ENCODE peak calls at places on chromosomes 3 and 15, in five cellular contexts. O is A549, Z is IMR-90, F is HepG2, D is H1. S is an unnamed sample.

GRCh38 chr15:35290301-35290721 is 205.2 kb upstream of the NANOGP8 start:
- DNase-seq in Z (no peak), O (no peak), F (no peak), D (no peak), S (no peak)

GRCh38 chr3:171088984-171089754 is 62.6 kb upstream of the SLC2A2 start:
- DNase-seq in F (peak), O (peak), Z (peak), D (no peak), S (peak)

GRCh38 chr15:34721802-34722795 is 32.7 kb downstream of the GJD2 start:
- DNase-seq in O (peak), Z (peak), F (peak), D (peak), S (no peak)

GRCh38 chr15:71485094-71485693 is 325.2 kb upstream of the NR2E3 start:
- DNase-seq in F (no peak), D (no peak), O (peak), Z (no peak), S (peak)

GRCh38 chr3:22377421-22377820 is 626.4 kb upstream of the ZNF385D start:
- DNase-seq in F (no peak), D (no peak), O (no peak), Z (no peak), S (no peak)

GRCh38 chr15:89097313-89097712 is 9.1 kb downstream of the ABHD2 start:
- DNase-seq in D (no peak), F (no peak), Z (no peak), O (no peak), S (no peak)

GRCh38 chr3:115982121-115982520 is 358.8 kb downstream of the GAP43 start:
- DNase-seq in D (no peak), O (no peak), Z (no peak), F (no peak), S (no peak)

GRCh38 chr3:50356553-50356952 is 2.8 kb downstream of the TMEM115 start:
- DNase-seq in O (no peak), D (peak), Z (no peak), F (no peak), S (peak)

GRCh38 chr3:179806177-179806576 is 153.3 kb downstream of the USP13 start:
- DNase-seq in D (no peak), Z (peak), F (no peak), O (no peak), S (no peak)

GRCh38 chr3:137770066-137770805 is 6.1 kb downstream of the SOX14 start:
- DNase-seq in F (no peak), D (peak), Z (no peak), O (no peak), S (no peak)

GRCh38 chr3:43378066-43378935 is 92.0 kb downstream of the SNRK start:
- DNase-seq in F (peak), Z (peak), D (no peak), O (peak), S (peak)

GRCh38 chr15:64354683-64355558 is 1.1 kb downstream of the CSNK1G1 start:
- DNase-seq in D (no peak), F (no peak), Z (no peak), O (no peak), S (no peak)

GRCh38 chr3:136639069-136639468 is 113.1 kb downstream of the STAG1 start:
- DNase-seq in O (no peak), Z (no peak), D (no peak), F (no peak), S (no peak)

GRCh38 chr15:65773386-65774111 is 18.5 kb downstream of the DENND4A start:
- DNase-seq in F (no peak), O (no peak), Z (no peak), D (no peak), S (no peak)

GRCh38 chr3:124821356-124821755 is 65.8 kb downstream of the ITGB5 start:
- DNase-seq in D (no peak), F (no peak), Z (no peak), O (no peak), S (no peak)

GRCh38 chr3:124818398-124819150 is 68.6 kb downstream of the ITGB5 start:
- DNase-seq in Z (peak), D (no peak), F (no peak), O (no peak), S (no peak)

GRCh38 chr3:124826703-124827102 is 60.5 kb downstream of the ITGB5 start:
- DNase-seq in O (no peak), F (no peak), D (no peak), Z (peak), S (no peak)

GRCh38 chr3:124824286-124824915 is 62.8 kb downstream of the ITGB5 start:
- DNase-seq in O (no peak), F (no peak), Z (peak), D (no peak), S (no peak)

GRCh38 chr3:124823648-124824047 is 63.5 kb downstream of the ITGB5 start:
- DNase-seq in D (no peak), F (no peak), Z (no peak), O (no peak), S (no peak)
- TF ChIP-seq MAFK in D (no peak), F (no peak), Z (no peak), O (no peak), S (no peak)

GRCh38 chr3:52171577-52172261 is 17.5 kb upstream of the POC1A start:
- DNase-seq in F (no peak), D (no peak), Z (peak), O (peak), S (no peak)

GRCh38 chr3:52172262-52172757 is 18.1 kb upstream of the POC1A start:
- DNase-seq in O (no peak), D (no peak), F (no peak), Z (no peak), S (no peak)

GRCh38 chr3:52175416-52176187 is 21.4 kb upstream of the POC1A start:
- DNase-seq in O (no peak), Z (no peak), D (no peak), F (no peak), S (peak)

GRCh38 chr3:52174896-52175295 is 20.7 kb upstream of the POC1A start:
- DNase-seq in D (no peak), F (no peak), Z (no peak), O (no peak), S (peak)

GRCh38 chr3:52173101-52173500 is 18.9 kb upstream of the POC1A start:
- DNase-seq in F (no peak), O (no peak), Z (no peak), D (no peak), S (no peak)
- TF ChIP-seq MAFK in F (no peak), O (no peak), Z (no peak), D (no peak), S (no peak)

DNA sequence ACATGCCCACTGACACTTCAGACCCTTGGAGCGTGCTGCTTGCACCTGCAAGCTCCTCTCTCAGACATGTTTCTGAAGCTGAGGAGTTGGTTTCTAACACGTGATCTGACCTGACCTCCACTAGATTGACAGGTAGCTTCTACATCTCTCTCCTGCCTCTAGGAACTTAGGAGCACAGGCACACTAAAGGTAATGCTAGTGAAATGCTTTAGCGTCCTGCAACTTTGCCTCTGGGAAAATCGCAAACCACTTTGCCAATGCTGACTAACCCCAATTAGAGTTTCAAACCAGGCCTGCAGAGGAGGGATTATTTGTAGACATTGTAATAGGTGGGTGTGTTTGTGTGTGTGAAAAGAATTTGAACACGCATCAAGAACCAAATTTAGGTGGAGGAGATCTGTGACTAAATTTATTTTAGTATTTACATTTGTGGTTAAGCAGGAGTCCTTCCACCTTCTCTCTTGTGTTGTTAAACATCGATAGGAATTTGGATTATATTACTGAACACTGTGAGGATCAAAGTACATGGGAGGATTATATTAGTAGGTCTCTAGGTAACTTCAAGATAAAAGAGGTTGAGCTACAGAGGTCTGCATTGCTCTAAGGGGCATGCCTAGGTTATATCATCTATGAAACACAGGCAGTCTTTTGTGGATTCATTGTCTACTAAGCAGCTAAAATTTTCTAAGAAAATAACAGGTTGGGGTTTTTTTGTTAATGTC is 86.7 kb upstream of the ZBED2 start:
- DNase-seq in O (no peak), F (peak), D (no peak), Z (no peak), S (no peak)
- TF ChIP-seq MAFK in O (no peak), F (no peak), D (no peak), Z (no peak), S (no peak)

GRCh38 chr3:66484106-66484857 is 16.5 kb downstream of the LRIG1 start:
- DNase-seq in O (no peak), Z (no peak), D (no peak), F (no peak), S (no peak)

GRCh38 chr3:66487475-66487874 is 13.3 kb downstream of the LRIG1 start:
- DNase-seq in F (no peak), D (no peak), O (no peak), Z (peak), S (no peak)

GRCh38 chr3:66486646-66487045 is 14.2 kb downstream of the LRIG1 start:
- DNase-seq in O (no peak), D (no peak), Z (peak), F (no peak), S (no peak)

GRCh38 chr3:66486187-66486586 is 14.6 kb downstream of the LRIG1 start:
- DNase-seq in O (no peak), Z (peak), F (no peak), D (no peak), S (no peak)

DNA sequence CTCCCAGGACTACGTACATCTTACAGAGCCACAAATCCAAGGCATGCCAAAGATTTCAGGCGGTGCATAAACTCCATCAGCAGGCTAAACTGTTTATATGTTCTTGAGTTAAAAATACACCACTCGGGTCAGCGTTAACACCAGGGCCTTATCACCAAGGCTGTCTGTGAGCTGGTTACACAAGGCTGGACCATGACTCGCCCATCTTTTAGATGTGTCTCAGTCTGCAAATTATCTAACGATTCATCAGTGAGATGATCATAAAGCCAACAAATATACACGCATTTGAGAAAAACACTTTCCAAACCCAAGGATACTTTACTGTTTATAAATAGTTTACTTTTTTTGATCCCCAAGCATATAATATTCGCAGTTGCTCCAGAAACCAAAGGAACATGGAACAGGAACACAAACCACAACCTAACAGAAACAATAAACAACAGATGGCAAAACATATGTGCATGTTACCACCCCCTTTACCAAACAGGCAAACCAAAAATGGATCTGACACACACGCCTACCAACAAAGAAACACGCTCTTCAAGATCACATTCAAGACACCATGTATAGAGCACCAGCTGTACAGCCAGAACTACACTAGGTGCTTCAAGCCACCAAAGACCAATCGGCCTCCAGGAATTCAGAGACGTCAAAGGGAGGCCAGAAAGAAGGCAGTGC is 15.4 kb downstream of the LRIG1 start:
- DNase-seq in Z (peak), F (no peak), O (no peak), D (no peak), S (no peak)
- TF ChIP-seq MAFK in Z (peak), F (no peak), O (no peak), D (no peak), S (no peak)

DNA sequence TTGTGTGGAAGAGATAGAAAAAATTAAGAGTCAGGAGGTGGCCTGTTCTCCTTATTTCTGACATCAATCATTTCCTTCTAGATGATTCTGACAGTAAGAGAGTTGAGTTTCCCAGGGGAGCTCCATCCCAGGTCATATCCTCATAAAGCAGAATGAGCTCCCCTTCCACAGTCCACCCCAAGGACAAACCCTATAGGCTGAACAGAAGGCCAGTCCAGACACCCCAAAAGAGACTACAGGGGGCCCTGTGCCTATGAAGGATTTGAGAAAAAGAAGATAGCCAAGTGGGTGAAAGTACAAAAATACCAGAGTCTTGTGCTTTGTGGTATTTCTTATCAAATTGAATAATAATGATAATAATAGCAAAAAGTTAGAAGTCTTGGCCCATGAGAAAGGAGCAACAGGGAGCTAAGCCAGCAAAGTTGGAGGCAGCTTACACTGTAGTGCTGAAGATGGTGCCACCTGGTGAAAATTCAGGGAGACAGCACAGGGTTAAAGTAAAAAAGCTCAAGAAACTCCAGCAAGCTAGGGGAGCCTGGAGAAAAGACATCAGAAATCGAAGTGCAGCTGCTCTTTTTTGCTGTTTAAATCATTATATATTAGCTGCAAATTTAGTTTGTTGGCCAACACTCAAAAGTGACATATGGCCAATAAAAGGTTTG is 35.9 kb upstream of the SLC24A5 start:
- DNase-seq in D (no peak), O (peak), F (peak), Z (peak), S (no peak)
- TF ChIP-seq MAFK in D (no peak), O (no peak), F (no peak), Z (no peak), S (no peak)

GRCh38 chr3:145735631-145736030 is 425.4 kb downstream of the PLOD2 start:
- DNase-seq in Z (no peak), F (no peak), O (no peak), D (no peak), S (no peak)
- TF ChIP-seq MAFK in Z (no peak), F (no peak), O (no peak), D (no peak), S (no peak)

GRCh38 chr3:196979545-196979944 is 10.9 kb upstream of the PIGZ start:
- DNase-seq in D (no peak), F (no peak), Z (peak), O (no peak), S (peak)
- TF ChIP-seq MAFK in D (no peak), F (no peak), Z (no peak), O (no peak), S (no peak)

DNA sequence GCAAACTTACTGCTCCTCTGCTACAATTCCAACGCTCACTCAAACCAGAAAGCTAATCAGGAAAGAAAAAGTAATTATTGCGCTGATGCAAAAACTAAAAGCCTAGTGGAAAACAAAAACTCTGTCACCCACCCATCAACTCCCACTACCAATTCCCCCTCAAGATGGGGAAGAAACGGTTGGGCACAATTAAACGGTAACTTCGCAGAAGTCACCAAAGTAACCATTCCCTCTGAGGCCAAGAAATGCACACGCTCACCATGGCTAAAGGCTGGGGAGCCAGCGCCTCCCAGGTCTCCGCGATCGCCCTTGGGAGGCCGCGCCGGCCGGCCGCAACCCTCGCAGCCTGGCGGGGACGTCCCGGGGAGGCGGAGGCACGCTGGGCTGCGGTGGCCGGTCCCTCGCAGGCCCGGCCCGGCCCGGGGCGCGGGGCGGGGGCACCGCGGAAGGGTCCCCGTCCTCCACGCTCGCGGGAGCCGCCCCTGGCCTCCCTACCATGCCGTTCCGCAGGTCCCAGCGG is 628 bp downstream of the SLTM start:
- DNase-seq in D (no peak), F (no peak), O (no peak), Z (no peak), S (no peak)
- TF ChIP-seq MAFK in D (no peak), F (no peak), O (no peak), Z (no peak), S (no peak)

GRCh38 chr3:57095361-57095760 is 34.9 kb downstream of the SPATA12 start:
- DNase-seq in F (no peak), O (no peak), Z (no peak), D (no peak), S (no peak)

GRCh38 chr3:57097536-57097935 is 37.1 kb downstream of the SPATA12 start:
- DNase-seq in D (no peak), O (no peak), Z (no peak), F (no peak), S (no peak)

GRCh38 chr3:57105585-57105984 is 45.1 kb downstream of the SPATA12 start:
- DNase-seq in D (no peak), F (no peak), O (no peak), Z (no peak), S (no peak)

GRCh38 chr3:57098418-57099310 is 38.2 kb downstream of the SPATA12 start:
- DNase-seq in O (no peak), Z (no peak), F (no peak), D (no peak), S (no peak)

DNA sequence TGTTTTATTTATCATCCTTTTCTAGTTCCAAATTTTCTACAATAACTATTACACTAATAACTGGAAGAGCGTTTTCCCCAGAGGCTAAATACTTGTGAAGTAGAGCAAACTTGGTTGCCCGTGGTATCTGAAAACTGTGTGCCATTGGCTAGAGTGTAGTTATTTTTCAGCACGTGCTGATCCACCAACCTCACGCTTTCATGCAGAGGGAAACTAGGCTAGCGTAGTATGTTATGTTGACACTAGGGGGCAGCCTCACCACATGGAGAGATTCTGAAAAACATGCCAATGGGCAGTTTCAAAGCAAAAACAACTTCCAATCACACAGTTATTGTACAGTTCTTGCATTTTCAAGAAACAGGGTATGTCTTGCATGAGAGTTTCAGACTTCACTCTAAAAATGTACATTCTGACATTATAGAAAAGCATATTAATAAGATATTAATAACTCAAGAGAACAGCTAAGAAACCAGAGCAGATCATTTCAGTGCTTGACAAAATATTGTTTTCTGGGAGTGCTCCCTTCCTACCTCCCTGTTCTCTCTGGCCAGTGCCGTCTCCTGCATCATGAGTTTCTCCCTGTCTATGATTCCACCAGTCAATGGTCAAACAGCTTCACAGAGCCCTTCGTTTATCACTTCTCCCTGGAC is 39.7 kb downstream of the SPATA12 start:
- DNase-seq in F (peak), O (peak), Z (peak), D (peak), S (peak)
- TF ChIP-seq MAFK in F (no peak), O (no peak), Z (no peak), D (no peak), S (no peak)

DNA sequence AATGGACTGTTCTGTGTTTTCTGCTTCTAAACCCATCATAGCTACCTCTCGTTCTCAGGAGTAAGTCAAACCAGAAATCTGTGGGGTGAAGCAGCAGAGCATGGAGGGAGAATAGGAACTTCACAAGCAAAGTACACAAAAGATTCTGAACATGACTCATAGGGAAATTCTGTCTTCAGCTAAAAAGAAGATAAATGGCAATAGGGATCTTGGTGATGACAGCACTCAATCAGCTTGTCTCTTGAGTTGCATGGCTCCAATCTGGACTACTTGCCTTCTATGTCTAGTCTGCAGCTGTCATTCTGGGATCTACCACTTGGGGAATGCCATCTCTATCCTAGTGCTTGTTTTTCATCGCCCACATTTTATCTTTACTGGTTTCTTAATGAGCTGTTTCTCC is 13.5 kb upstream of the GRAMD1C start:
- DNase-seq in F (no peak), Z (peak), D (no peak), O (peak), S (peak)
- TF ChIP-seq MAFK in F (no peak), Z (no peak), D (no peak), O (no peak), S (no peak)

S was measured in K562.